ENCODE peak calls at places on chromosome 9, in five cellular contexts. S, U, B, X and Y are unnamed samples.

GRCh38 chr9:6566409-6567139 is 79.0 kb downstream of the GLDC start:
- DNase-seq in X (no peak), B (peak), S (no peak), U (peak), Y (no peak)

GRCh38 chr9:6646028-6646636 is 603 bp upstream of the GLDC start:
- DNase-seq in S (no peak), U (no peak), B (no peak), X (no peak), Y (no peak)

GRCh38 chr9:88387035-88387732 is 1.1 kb upstream of the SPIN1 start:
- DNase-seq in U (peak), B (peak), S (peak), X (no peak), Y (peak)

GRCh38 chr9:138070815-138071214 is 193.2 kb downstream of the CACNA1B start:
- DNase-seq in U (no peak), S (no peak), X (no peak), B (no peak), Y (no peak)

GRCh38 chr9:125126019-125126746 is 17.1 kb downstream of the SCAI start:
- DNase-seq in U (peak), S (no peak), X (peak), B (peak), Y (peak)

GRCh38 chr9:101585740-101586139 is 9.0 kb downstream of the PPP3R2 start:
- DNase-seq in B (no peak), U (no peak), S (no peak), X (no peak), Y (no peak)

GRCh38 chr9:112793213-112793810 is 42.8 kb downstream of the SNX30 start:
- DNase-seq in B (peak), S (peak), X (peak), U (peak), Y (peak)

GRCh38 chr9:115921301-115921700 is 232.3 kb upstream of the PAPPA start:
- DNase-seq in S (no peak), X (no peak), B (no peak), U (peak), Y (no peak)

GRCh38 chr9:98375138-98375726 is 119.8 kb upstream of the TBC1D2 start:
- DNase-seq in S (no peak), B (no peak), U (peak), X (peak), Y (no peak)

GRCh38 chr9:133113928-133114351 is 7.1 kb downstream of the RALGDS start:
- DNase-seq in X (no peak), B (no peak), S (peak), U (no peak), Y (no peak)

GRCh38 chr9:92647671-92648446 is 22.1 kb downstream of the IPPK start:
- DNase-seq in B (no peak), U (no peak), S (no peak), X (no peak), Y (no peak)
- TF ChIP-seq CTCF in B (no peak), U (no peak), S (no peak), X (no peak), Y (no peak)

GRCh38 chr9:23245067-23245466 is 581.0 kb downstream of the ELAVL2 start:
- DNase-seq in X (no peak), B (no peak), S (no peak), U (no peak), Y (no peak)
- TF ChIP-seq CTCF in X (no peak), B (no peak), S (no peak), U (no peak), Y (no peak)

DNA sequence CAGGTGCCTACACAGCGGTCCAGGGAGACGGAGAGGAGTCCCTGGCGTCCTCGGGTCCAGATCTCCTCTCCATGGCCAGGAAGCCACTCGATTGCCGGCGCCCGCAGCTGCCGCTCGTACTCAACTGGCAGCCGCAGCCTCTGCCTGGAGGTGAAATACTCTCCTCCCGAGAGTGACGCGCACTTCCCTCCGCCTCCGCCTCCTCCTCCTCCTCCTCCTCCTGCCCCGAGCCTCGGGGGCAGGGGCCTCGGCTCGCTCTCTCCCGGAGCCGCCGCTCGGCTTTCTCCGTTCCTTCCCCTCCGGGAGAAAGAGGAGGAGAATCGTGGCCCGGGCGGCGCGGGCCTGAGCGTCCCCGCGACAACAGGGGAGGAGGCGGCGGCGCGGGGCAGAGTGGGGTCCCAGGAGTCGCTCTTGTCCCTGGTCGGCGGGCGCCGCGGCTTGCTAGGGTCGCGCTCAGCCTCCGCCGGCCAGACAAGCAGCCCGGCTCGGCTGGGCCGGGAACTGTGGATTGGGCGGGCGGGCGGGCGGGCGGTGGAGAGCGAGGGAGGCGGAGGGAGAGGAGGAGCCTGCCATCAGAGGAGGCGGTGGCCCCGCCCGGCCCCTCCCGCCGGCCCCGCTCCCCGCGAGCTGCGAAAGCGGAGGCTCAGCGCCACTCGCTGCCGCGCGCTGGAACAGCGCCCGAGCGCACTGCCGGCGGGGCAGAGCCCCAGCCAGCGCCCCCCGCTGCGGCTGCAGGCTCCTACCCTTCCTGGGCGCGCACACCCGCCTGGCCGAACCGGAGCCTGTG is at the start of gene CEMIP2:
- DNase-seq in B (peak), U (peak), X (peak), S (peak), Y (peak)
- TF ChIP-seq CTCF in B (peak), U (no peak), X (no peak), S (peak), Y (peak)

GRCh38 chr9:80507611-80508010 is 935.8 kb downstream of the TLE4 start:
- DNase-seq in S (no peak), X (no peak), B (no peak), U (no peak), Y (no peak)

GRCh38 chr9:80503692-80504400 is 932.1 kb downstream of the TLE4 start:
- DNase-seq in U (no peak), S (no peak), X (no peak), B (peak), Y (no peak)

GRCh38 chr9:80500300-80500699 is 928.5 kb downstream of the TLE4 start:
- DNase-seq in S (no peak), X (no peak), U (no peak), B (no peak), Y (no peak)

GRCh38 chr9:80501635-80502034 is 929.9 kb downstream of the TLE4 start:
- DNase-seq in U (peak), X (no peak), S (no peak), B (peak), Y (no peak)

GRCh38 chr9:80504525-80505235 is 932.9 kb downstream of the TLE4 start:
- DNase-seq in B (no peak), S (no peak), X (no peak), U (no peak), Y (no peak)
- TF ChIP-seq CTCF in B (no peak), S (no peak), X (no peak), U (no peak), Y (no peak)